ENCODE peak calls at places on chromosomes 1 and 21, in eight cellular contexts. D is sigmoid colon, U is NB4, L is HCT116, I is right lobe of liver, G is adrenal gland, A is A549, X is ovary. C is an unnamed sample.

GRCh38 chr1:21304488-21304887 is 14.2 kb upstream of the ECE1 start:
- DNase-seq in D (no peak), U (no peak), L (no peak), I (no peak), G (no peak), A (no peak), X (no peak), C (no peak)

GRCh38 chr1:6902153-6902552 is 116.9 kb downstream of the CAMTA1 start:
- DNase-seq in D (no peak), U (no peak), L (no peak), I (no peak), G (no peak), A (no peak), X (no peak), C (no peak)

GRCh38 chr1:68029444-68029843 is 21.0 kb downstream of the DIRAS3 start:
- DNase-seq in D (no peak), U (no peak), L (no peak), I (no peak), G (no peak), A (no peak), X (no peak), C (no peak)

GRCh38 chr1:2557146-2558029 is 1.2 kb downstream of the TNFRSF14 start:
- DNase-seq in D (no peak), U (no peak), L (no peak), I (peak; percentile 72), G (peak; percentile 63), A (no peak), X (no peak), C (no peak)

GRCh38 chr1:165861911-165862310 is 34.5 kb downstream of the UCK2 start:
- DNase-seq in D (no peak), U (no peak), L (no peak), I (no peak), G (no peak), A (no peak), X (no peak), C (no peak)

GRCh38 chr1:201059871-201060555 is 36.5 kb upstream of the KIF21B start:
- DNase-seq in D (no peak), U (no peak), L (no peak), I (no peak), G (no peak), A (no peak), X (no peak), C (no peak)

GRCh38 chr1:46539968-46540367 is 11.5 kb downstream of the KNCN start:
- DNase-seq in D (no peak), U (no peak), L (no peak), I (no peak), G (peak; percentile 56), A (no peak), X (no peak), C (no peak)

GRCh38 chr1:165353731-165354671 is 2.5 kb downstream of the LMX1A start:
- DNase-seq in D (no peak), U (no peak), L (no peak), I (no peak), G (no peak), A (no peak), X (no peak), C (no peak)

GRCh38 chr1:33132549-33132948 is 49.3 kb downstream of the TRIM62 start:
- DNase-seq in D (no peak), U (no peak), L (no peak), I (no peak), G (no peak), A (no peak), X (no peak), C (no peak)

GRCh38 chr1:245860681-245861552 is 646.2 kb downstream of the SMYD3 start:
- DNase-seq in D (no peak), U (no peak), L (no peak), I (no peak), G (no peak), A (no peak), X (no peak), C (no peak)

GRCh38 chr1:234727018-234727757 is 117.2 kb upstream of the IRF2BP2 start:
- DNase-seq in D (peak; percentile 48), U (peak; percentile 36), L (no peak), I (no peak), G (no peak), A (no peak), X (no peak), C (no peak)

GRCh38 chr1:108085628-108086027 is 114.5 kb downstream of the SLC25A24 start:
- DNase-seq in D (no peak), U (no peak), L (no peak), I (no peak), G (no peak), A (no peak), X (no peak), C (no peak)

GRCh38 chr21:25790122-25790951 is 55.6 kb downstream of the GABPA start:
- DNase-seq in D (no peak), U (peak; percentile 40), L (peak; percentile 34), I (no peak), G (peak; percentile 42), A (peak; percentile 10), X (no peak), C (no peak)

GRCh38 chr1:198205021-198205684 is 48.4 kb downstream of the NEK7 start:
- DNase-seq in D (no peak), U (no peak), L (no peak), I (no peak), G (no peak), A (no peak), X (no peak), C (no peak)

GRCh38 chr1:172827301-172827700 is 168.4 kb downstream of the FASLG start:
- DNase-seq in D (no peak), U (no peak), L (no peak), I (no peak), G (no peak), A (no peak), X (no peak), C (no peak)

GRCh38 chr1:166969074-166969677 is 6.2 kb downstream of the ILDR2 start:
- DNase-seq in D (no peak), U (no peak), L (no peak), I (no peak), G (no peak), A (no peak), X (no peak), C (no peak)

GRCh38 chr1:109769335-109770078 is 5.8 kb upstream of the EPS8L3 start:
- DNase-seq in D (peak; percentile 54), U (no peak), L (no peak), I (peak; percentile 37), G (peak; percentile 10), A (no peak), X (peak; percentile 17), C (no peak)

GRCh38 chr1:171420810-171421209 is 64.5 kb upstream of the PRRC2C start:
- DNase-seq in D (no peak), U (no peak), L (no peak), I (no peak), G (no peak), A (no peak), X (no peak), C (no peak)

GRCh38 chr1:64236584-64236983 is 33.2 kb downstream of the UBE2U start:
- DNase-seq in D (no peak), U (no peak), L (no peak), I (no peak), G (no peak), A (no peak), X (no peak), C (no peak)

GRCh38 chr1:44293761-44294315 is 61.2 kb downstream of the ERI3 start:
- DNase-seq in D (peak; percentile 58), U (no peak), L (no peak), I (peak; percentile 94), G (peak; percentile 38), A (no peak), X (no peak), C (no peak)

GRCh38 chr1:224498574-224499170 is 64.1 kb upstream of the WDR26 start:
- DNase-seq in D (no peak), U (no peak), L (no peak), I (no peak), G (no peak), A (no peak), X (peak; percentile 36), C (peak; percentile 45)

GRCh38 chr1:11320153-11320936 is 47.3 kb downstream of the UBIAD1 start:
- DNase-seq in D (no peak), U (peak; percentile 38), L (no peak), I (no peak), G (no peak), A (peak; percentile 23), X (no peak), C (peak; percentile 32)

GRCh38 chr1:226655251-226656163 is 83.6 kb downstream of the ITPKB start:
- DNase-seq in D (no peak), U (peak; percentile 52), L (no peak), I (no peak), G (no peak), A (no peak), X (no peak), C (no peak)

GRCh38 chr1:26723013-26723991 is 27.5 kb downstream of the ARID1A start:
- DNase-seq in D (peak; percentile 97), U (peak; percentile 45), L (peak; percentile 21), I (peak; percentile 78), G (peak; percentile 95), A (no peak), X (peak; percentile 86), C (peak; percentile 92)
- H3K4me3 ChIP-seq in D (no peak overlapping the region), U (no peak overlapping the region), L (no peak overlapping the region), I (no peak overlapping the region), G (no peak overlapping the region), A (no peak overlapping the region), X (no peak overlapping the region), C (no peak overlapping the region)

DNA sequence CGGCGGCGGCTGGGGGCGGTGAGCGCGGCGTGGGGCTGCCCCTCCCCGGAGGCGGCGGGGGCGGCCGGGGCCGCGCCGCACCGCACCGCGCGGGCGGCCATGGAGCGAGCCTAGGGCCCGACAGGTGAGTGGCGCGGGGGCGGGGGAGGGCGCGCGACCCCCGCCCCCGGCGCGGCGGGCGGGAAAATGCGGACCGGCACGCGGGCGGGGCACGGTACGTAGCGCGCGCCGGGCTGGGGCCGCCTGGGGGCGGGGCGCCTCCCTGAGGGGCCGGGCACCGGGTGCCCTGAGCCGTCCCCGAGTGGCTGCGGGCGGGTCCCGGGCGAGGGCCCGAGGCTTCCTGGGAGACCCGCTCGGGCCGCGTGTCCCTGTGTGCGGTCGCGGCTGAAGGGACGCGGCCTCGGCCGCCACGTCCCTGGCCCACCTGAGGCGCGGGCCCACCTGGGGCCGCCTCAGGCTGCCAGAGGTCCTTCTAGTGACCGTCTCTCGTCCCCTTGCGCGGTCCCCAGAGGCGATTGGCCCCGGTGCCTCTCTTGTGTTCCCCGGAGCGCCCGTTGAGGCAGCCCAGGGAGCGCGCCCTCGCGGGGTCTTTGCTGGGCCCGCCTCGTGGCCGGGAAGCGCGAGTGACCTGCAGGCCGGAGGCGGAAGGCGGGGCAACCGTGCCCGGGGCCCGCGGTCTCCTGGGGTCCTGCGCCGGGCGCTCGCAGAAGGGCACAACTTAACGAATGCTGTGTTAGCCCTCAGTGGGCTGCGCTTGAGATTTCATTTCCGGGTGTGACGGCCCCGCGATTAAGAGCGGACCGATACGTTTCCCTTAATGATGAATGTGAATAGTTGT is 500 bp downstream of the FAM20B start:
- DNase-seq in D (peak; percentile 80), U (peak; percentile 87), L (peak; percentile 39), I (peak; percentile 90), G (peak; percentile 77), A (peak; percentile 77), X (peak; percentile 71), C (peak; percentile 74)
- TF ChIP-seq POLR2A in D (no peak), U (peak; percentile 76), L (peak; percentile 73), I (peak; percentile 86), G (no peak), A (peak; percentile 85), X (no peak), C (no peak)

GRCh38 chr1:28893403-28894102 is 20.8 kb upstream of the EPB41 start:
- DNase-seq in D (no peak), U (peak; percentile 31), L (no peak), I (no peak), G (no peak), A (no peak), X (no peak), C (no peak)
- TF ChIP-seq CTCF in D (no peak), U (no peak), L (peak; percentile 60), I (no peak), G (peak; percentile 18), A (no peak), X (no peak), C (no peak)

GRCh38 chr1:42259059-42259738 is 75.8 kb downstream of the FOXJ3 start:
- DNase-seq in D (no peak), U (no peak), L (no peak), I (no peak), G (peak; percentile 54), A (no peak), X (no peak), C (peak; percentile 34)
- H3K4me3 ChIP-seq in D (no peak overlapping the region), U (no peak overlapping the region), L (no peak overlapping the region), I (no peak overlapping the region), G (no peak overlapping the region), A (no peak overlapping the region), X (no peak overlapping the region), C (no peak overlapping the region)